ENCODE peak calls at places on chromosomes 13 and 19, in five cellular contexts. One of them, this sample, is unnamed. For H3K4me1, the result is how much of the 10 kb centered on the place peaks cover.

GRCh38 chr13:36490055-36490454 is 57.8 kb downstream of the CCNA1 start:
- DNase-seq in endothelial cell of umbilical vein: no peak
- DNase-seq in HepG2: no peak
- DNase-seq in GM23338: no peak
- DNase-seq in transverse colon: no peak
- DNase-seq in this sample: no peak

GRCh38 chr19:751501-752341 is 809 bp downstream of the MISP start:
- DNase-seq in transverse colon: peak
- DNase-seq in GM23338: no peak
- DNase-seq in HepG2: peak
- DNase-seq in endothelial cell of umbilical vein: no peak
- DNase-seq in this sample: no peak

GRCh38 chr13:84405286-84405685 is 523.0 kb upstream of the SLITRK1 start:
- DNase-seq in GM23338: no peak
- DNase-seq in endothelial cell of umbilical vein: no peak
- DNase-seq in HepG2: no peak
- DNase-seq in transverse colon: no peak
- DNase-seq in this sample: no peak

GRCh38 chr13:22883961-22884360 is 296.8 kb upstream of the SGCG start:
- DNase-seq in endothelial cell of umbilical vein: no peak
- DNase-seq in HepG2: no peak
- DNase-seq in GM23338: no peak
- DNase-seq in transverse colon: no peak
- DNase-seq in this sample: no peak

GRCh38 chr19:10209305-10209704 is 14.6 kb upstream of the DNMT1 start:
- DNase-seq in transverse colon: no peak
- DNase-seq in endothelial cell of umbilical vein: no peak
- DNase-seq in GM23338: no peak
- DNase-seq in HepG2: no peak
- DNase-seq in this sample: no peak

GRCh38 chr19:46861691-46862503 is 1.1 kb downstream of the ARHGAP35 start:
- DNase-seq in HepG2: no peak
- DNase-seq in endothelial cell of umbilical vein: peak
- DNase-seq in transverse colon: peak
- DNase-seq in GM23338: peak
- DNase-seq in this sample: no peak

GRCh38 chr19:35267818-35268545 is 780 bp upstream of the USF2 start:
- DNase-seq in GM23338: peak
- DNase-seq in HepG2: no peak
- DNase-seq in endothelial cell of umbilical vein: peak
- DNase-seq in transverse colon: peak
- DNase-seq in this sample: peak

GRCh38 chr19:2164020-2164988 is 571 bp downstream of the DOT1L start:
- DNase-seq in transverse colon: no peak
- DNase-seq in endothelial cell of umbilical vein: peak
- DNase-seq in HepG2: no peak
- DNase-seq in GM23338: peak
- DNase-seq in this sample: peak

GRCh38 chr19:8702350-8702749 is 3.8 kb upstream of the ACTL9 start:
- DNase-seq in endothelial cell of umbilical vein: no peak
- DNase-seq in transverse colon: no peak
- DNase-seq in HepG2: no peak
- DNase-seq in GM23338: no peak
- DNase-seq in this sample: no peak
- H3K4me1 ChIP-seq in endothelial cell of umbilical vein: under half
- H3K4me1 ChIP-seq in transverse colon: under half
- H3K4me1 ChIP-seq in HepG2: under half
- H3K4me1 ChIP-seq in GM23338: under half
- H3K4me1 ChIP-seq in this sample: under half

DNA sequence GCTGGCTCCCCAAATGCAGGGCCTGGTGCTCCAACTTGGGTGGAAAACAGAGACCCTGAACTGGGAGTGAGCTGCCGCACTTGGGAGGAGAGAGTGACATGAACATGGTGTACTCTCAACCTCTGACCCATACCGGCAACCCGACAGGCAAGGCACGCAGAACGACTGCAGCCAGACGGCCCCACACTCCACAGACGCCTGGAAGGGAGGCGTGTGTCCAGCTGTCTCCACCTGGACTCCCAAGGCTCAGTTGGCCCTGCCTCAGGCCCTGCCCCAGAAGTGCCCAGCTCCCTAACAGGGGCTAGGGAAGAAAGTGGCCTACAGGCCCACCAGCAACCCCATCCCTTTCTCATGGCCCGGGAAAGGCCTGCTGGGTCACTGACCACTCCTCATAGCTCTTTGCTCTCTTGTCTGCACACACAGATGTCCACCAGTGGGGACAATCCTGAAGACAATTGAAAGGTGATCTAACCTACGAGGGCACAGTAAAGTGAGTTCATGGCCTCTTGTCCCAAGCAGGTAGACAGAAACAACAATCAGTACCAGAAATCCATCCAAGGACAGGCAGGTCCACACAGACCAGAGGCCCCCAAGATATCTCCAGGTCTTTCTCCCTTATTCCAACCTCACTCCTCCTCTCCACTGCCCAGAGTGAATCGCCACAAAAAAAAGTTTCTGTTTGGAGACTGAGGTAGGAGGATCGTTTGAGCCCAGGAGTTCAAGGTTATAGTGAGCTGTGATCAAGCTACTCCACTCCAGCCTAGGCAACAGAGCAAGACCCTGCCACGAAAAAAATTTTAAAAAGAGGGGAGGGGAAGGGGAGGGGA is 28.2 kb downstream of the ELL start:
- DNase-seq in HepG2: no peak
- DNase-seq in GM23338: no peak
- DNase-seq in transverse colon: no peak
- DNase-seq in endothelial cell of umbilical vein: no peak
- DNase-seq in this sample: peak
- H3K4me3 ChIP-seq in HepG2: no peak
- H3K4me3 ChIP-seq in GM23338: no peak
- H3K4me3 ChIP-seq in transverse colon: no peak
- H3K4me3 ChIP-seq in endothelial cell of umbilical vein: no peak
- H3K4me3 ChIP-seq in this sample: no peak

GRCh38 chr19:4063369-4064072 is 3.2 kb downstream of the ZBTB7A start:
- DNase-seq in endothelial cell of umbilical vein: peak
- DNase-seq in GM23338: peak
- DNase-seq in transverse colon: peak
- DNase-seq in HepG2: no peak
- DNase-seq in this sample: peak

GRCh38 chr19:4065430-4066175 is 1.1 kb downstream of the ZBTB7A start:
- DNase-seq in HepG2: peak
- DNase-seq in transverse colon: peak
- DNase-seq in endothelial cell of umbilical vein: peak
- DNase-seq in GM23338: peak
- DNase-seq in this sample: peak

GRCh38 chr19:4064551-4065260 is 2.0 kb downstream of the ZBTB7A start:
- DNase-seq in endothelial cell of umbilical vein: peak
- DNase-seq in transverse colon: peak
- DNase-seq in GM23338: peak
- DNase-seq in HepG2: no peak
- DNase-seq in this sample: peak

GRCh38 chr19:4062576-4063368 is 3.9 kb downstream of the ZBTB7A start:
- DNase-seq in GM23338: peak
- DNase-seq in transverse colon: peak
- DNase-seq in HepG2: no peak
- DNase-seq in endothelial cell of umbilical vein: no peak
- DNase-seq in this sample: peak

DNA sequence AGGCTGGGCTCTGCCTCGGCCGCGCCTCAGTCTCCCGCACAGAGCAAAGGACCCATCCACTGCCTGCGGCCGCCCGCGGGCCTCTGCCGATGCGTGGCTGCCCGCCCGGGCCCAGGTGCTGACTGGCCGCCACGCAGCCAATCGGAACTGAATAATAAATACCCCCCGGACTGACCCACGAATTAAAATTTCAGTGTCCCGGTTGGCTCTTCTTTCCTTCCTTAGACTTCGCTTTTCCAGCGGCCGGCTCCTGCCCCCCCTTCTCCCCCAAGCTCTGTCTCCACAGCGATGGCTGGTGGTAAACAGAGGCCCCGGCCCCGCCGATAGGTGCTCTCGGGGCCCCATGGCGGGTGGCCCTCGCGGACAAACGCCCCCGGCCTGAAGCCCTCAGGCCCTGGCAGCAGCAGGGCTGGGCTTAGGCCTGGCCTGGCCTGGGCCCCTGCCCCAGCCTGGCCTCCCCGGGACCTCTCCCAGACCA is 2.6 kb downstream of the ZBTB7A start:
- DNase-seq in GM23338: no peak
- DNase-seq in HepG2: no peak
- DNase-seq in endothelial cell of umbilical vein: peak
- DNase-seq in transverse colon: peak
- DNase-seq in this sample: no peak
- TF ChIP-seq POLR2AphosphoS5 in GM23338: no peak
- TF ChIP-seq POLR2AphosphoS5 in HepG2: no peak
- TF ChIP-seq POLR2AphosphoS5 in endothelial cell of umbilical vein: no peak
- TF ChIP-seq POLR2AphosphoS5 in transverse colon: no peak
- TF ChIP-seq POLR2AphosphoS5 in this sample: no peak

DNA sequence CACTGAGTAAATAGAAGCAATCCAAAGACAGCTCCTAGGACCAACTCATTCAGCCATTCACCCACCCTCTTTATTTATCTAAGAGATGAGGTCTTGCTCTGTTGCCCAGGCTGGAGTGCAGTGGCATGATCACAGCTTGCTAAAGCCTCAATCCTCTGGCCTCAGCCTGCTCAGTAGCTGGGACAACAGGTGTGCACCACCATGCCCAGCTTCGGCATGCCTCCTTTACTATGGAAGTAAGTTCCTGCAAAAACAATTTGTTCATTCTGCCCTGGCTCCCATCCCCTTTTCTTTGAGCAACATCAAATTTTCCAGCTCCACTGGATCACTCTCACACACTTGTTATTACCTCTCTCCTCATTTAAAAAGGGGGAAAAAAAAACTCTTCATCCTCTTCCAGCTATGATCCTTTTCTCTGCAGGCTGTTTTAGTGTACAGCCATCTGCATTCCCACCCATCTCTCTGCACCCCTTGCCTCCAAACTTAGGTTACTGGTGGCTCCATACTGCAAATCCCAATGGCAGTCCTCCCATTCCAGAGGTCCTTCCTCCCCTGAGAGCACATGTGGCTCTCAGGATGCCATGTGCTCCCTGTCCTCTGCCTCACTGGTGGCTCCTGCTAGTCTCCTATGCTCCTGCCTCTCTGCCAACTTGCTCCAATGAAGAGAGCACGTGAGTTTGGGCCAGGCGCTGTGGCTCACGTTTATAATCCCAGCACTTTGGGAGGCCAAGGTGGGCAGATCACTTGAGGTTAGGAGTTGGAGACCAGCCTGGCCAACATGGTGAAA is 2.2 kb downstream of the ELOF1 start:
- DNase-seq in transverse colon: no peak
- DNase-seq in HepG2: no peak
- DNase-seq in GM23338: no peak
- DNase-seq in endothelial cell of umbilical vein: no peak
- DNase-seq in this sample: no peak
- H3K4me1 ChIP-seq in transverse colon: under half
- H3K4me1 ChIP-seq in HepG2: under half
- H3K4me1 ChIP-seq in GM23338: under half
- H3K4me1 ChIP-seq in endothelial cell of umbilical vein: under half
- H3K4me1 ChIP-seq in this sample: under half

DNA sequence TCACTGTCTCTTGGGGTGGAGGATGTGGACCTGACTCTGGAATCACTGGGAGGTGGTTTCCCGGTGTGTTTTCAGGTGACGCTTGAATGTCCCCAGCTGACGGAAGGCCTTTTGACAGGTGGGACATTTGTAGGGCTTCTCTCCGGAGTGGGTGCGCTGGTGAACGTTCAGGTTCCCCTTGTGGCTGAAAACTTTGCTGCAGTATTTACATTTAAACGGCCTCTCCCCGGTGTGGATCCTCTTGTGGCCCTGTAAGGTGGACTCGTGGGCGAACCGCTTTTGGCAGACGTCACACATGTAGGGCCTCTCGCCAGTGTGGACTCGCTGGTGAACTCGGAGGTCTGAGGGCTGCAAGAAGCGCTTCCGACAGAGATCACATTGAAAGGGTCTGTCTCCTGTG is 7.8 kb downstream of the ZSCAN5B start:
- DNase-seq in GM23338: peak
- DNase-seq in endothelial cell of umbilical vein: no peak
- DNase-seq in transverse colon: no peak
- DNase-seq in HepG2: no peak
- DNase-seq in this sample: no peak
- H3K4me3 ChIP-seq in GM23338: no peak
- H3K4me3 ChIP-seq in endothelial cell of umbilical vein: no peak
- H3K4me3 ChIP-seq in transverse colon: no peak
- H3K4me3 ChIP-seq in HepG2: no peak
- H3K4me3 ChIP-seq in this sample: no peak

DNA sequence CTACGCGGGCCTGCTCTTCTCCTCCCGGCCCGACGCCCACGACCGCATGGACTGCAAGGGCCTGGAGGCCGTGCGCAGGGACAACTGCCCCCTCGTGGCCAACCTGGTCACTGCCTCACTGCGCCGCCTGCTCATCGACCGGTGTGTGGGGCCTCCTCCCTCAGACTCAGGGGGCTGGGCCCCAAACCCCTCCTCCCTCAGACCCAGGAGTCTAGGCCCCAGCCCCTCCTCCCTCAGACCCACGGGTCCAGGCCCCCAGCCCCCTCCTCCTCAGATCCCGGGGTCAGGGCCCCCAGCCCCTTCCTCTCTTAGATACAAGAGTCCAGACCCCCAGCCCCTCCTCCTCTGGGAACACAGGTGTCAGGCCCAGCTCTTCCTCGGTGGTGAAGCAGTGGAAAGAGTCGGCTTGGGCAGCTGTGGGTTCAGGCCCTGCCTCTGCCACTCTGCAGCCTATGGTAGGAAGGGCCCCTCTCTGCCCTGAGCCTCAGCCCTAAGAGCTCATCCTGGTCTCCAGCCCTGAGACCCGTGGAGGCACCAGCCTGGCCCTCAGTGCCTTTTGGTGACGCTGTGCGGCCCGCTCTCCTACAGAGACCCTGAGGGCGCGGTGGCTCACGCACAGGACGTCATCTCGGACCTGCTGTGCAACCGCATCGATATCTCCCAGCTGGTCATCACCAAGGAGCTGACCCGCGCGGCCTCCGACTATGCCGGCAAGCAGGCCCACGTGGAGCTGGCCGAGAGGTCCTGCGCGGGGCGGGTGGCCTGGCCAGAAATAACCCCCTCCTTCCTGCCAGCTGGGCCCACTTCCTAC is 3.7 kb upstream of the SPIB start:
- DNase-seq in GM23338: peak
- DNase-seq in HepG2: peak
- DNase-seq in transverse colon: peak
- DNase-seq in endothelial cell of umbilical vein: peak
- DNase-seq in this sample: peak
- TF ChIP-seq POLR2AphosphoS5 in GM23338: no peak
- TF ChIP-seq POLR2AphosphoS5 in HepG2: no peak
- TF ChIP-seq POLR2AphosphoS5 in transverse colon: no peak
- TF ChIP-seq POLR2AphosphoS5 in endothelial cell of umbilical vein: no peak
- TF ChIP-seq POLR2AphosphoS5 in this sample: peak

GRCh38 chr13:93235258-93236015 is 8.8 kb downstream of the GPC6 start:
- DNase-seq in transverse colon: no peak
- DNase-seq in GM23338: no peak
- DNase-seq in HepG2: no peak
- DNase-seq in endothelial cell of umbilical vein: no peak
- DNase-seq in this sample: no peak
- H3K4me1 ChIP-seq in transverse colon: under half
- H3K4me1 ChIP-seq in GM23338: under half
- H3K4me1 ChIP-seq in HepG2: under half
- H3K4me1 ChIP-seq in endothelial cell of umbilical vein: under half
- H3K4me1 ChIP-seq in this sample: under half

DNA sequence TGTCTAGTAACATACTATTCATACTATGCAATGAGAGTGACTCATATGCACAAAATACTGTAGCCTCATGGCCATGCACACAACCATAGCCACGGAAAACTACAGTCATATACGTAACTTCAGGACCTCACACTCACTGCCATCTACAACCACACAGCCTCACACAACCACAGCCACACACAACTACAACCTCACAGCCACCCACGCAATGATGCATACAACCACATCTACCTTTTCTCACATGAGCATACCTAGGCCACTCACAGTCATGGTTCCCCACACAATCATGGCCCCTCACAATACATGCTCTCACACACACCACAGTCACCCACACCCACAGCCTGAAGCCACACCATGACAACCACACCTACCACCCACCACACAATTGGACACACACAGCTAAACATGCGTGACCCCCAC is 8.7 kb upstream of the TNFSF14 start:
- DNase-seq in transverse colon: no peak
- DNase-seq in HepG2: no peak
- DNase-seq in GM23338: no peak
- DNase-seq in endothelial cell of umbilical vein: no peak
- DNase-seq in this sample: peak
- H3K4me3 ChIP-seq in transverse colon: no peak
- H3K4me3 ChIP-seq in HepG2: no peak
- H3K4me3 ChIP-seq in GM23338: no peak
- H3K4me3 ChIP-seq in endothelial cell of umbilical vein: no peak
- H3K4me3 ChIP-seq in this sample: no peak

This sample was measured in spleen.